ENCODE peak calls at places on chromosomes 11 and 22, in eight cellular contexts. C is AG10803; E is fibroblast of the aortic adventitia; I is CD4-positive, CD25-positive, alpha-beta regulatory T cell; K is EL; Y is OCI-LY7; M is NCI-H2081; J is heart right ventricle. P is an unnamed sample.
A peak's percentile ranks its signal among the peaks of the same experiment; 100 is the strongest.

GRCh38 chr11:65210748-65211147 is 29.0 kb downstream of the CAPN1 start:
- DNase-seq in C (no peak), E (no peak), I (no peak), K (no peak), Y (no peak), M (no peak), J (no peak), P (no peak)

GRCh38 chr11:73530109-73530508 is 67.8 kb downstream of the FAM168A start:
- DNase-seq in C (no peak), E (no peak), I (no peak), K (no peak), Y (peak; percentile 18), M (no peak), J (no peak), P (no peak)

GRCh38 chr11:100674212-100674611 is 12.9 kb upstream of the ARHGAP42 start:
- DNase-seq in C (no peak), E (no peak), I (no peak), K (peak; percentile 28), Y (no peak), M (no peak), J (no peak), P (no peak)

GRCh38 chr11:71543866-71544265 is 4.4 kb upstream of the KRTAP5-9 start:
- DNase-seq in C (no peak), E (no peak), I (peak; percentile 1), K (no peak), Y (peak; percentile 4), M (no peak), J (no peak), P (no peak)

GRCh38 chr11:47220401-47220821 is 5.6 kb downstream of the DDB2 start:
- DNase-seq in C (peak; percentile 64), E (peak; percentile 92), I (no peak), K (peak; percentile 90), Y (no peak), M (no peak), J (no peak), P (no peak)

GRCh38 chr22:20509344-20510047 is 2.1 kb downstream of the MED15 start:
- DNase-seq in C (peak; percentile 92), E (peak; percentile 94), I (peak; percentile 71), K (peak; percentile 97), Y (peak; percentile 42), M (no peak), J (peak; percentile 90), P (no peak)

GRCh38 chr11:875769-876301 is 33.2 kb downstream of the TSPAN4 start:
- DNase-seq in C (no peak), E (no peak), I (no peak), K (no peak), Y (no peak), M (no peak), J (no peak), P (no peak)

GRCh38 chr22:47210112-47210657 is 447.7 kb downstream of the TBC1D22A start:
- DNase-seq in C (no peak), E (no peak), I (no peak), K (no peak), Y (no peak), M (no peak), J (no peak), P (no peak)

GRCh38 chr11:120207517-120207916 is 3.3 kb upstream of the OAF start:
- DNase-seq in C (no peak), E (no peak), I (no peak), K (no peak), Y (no peak), M (no peak), J (no peak), P (no peak)

GRCh38 chr22:43782448-43782847 is 29.7 kb downstream of the EFCAB6 start:
- DNase-seq in C (no peak), E (peak; percentile 45), I (no peak), K (peak; percentile 5), Y (no peak), M (no peak), J (no peak), P (no peak)

GRCh38 chr22:45496451-45496941 is 6.2 kb upstream of the FBLN1 start:
- DNase-seq in C (no peak), E (peak; percentile 66), I (no peak), K (no peak), Y (no peak), M (no peak), J (no peak), P (no peak)

GRCh38 chr22:32200752-32201151 is 4.1 kb downstream of the RFPL2 start:
- DNase-seq in C (no peak), E (no peak), I (peak; percentile 74), K (no peak), Y (peak; percentile 30), M (peak; percentile 6), J (no peak), P (no peak)

GRCh38 chr11:78643676-78644056 is 69.0 kb upstream of the NARS2 start:
- DNase-seq in C (no peak), E (no peak), I (no peak), K (no peak), Y (no peak), M (no peak), J (no peak), P (no peak)

GRCh38 chr11:85086511-85087284 is 540.4 kb downstream of the DLG2 start:
- DNase-seq in C (peak; percentile 3), E (no peak), I (no peak), K (peak; percentile 18), Y (no peak), M (peak; percentile 68), J (no peak), P (no peak)

GRCh38 chr11:31233425-31233824 is 136.1 kb downstream of the DCDC1 start:
- DNase-seq in C (no peak), E (no peak), I (no peak), K (no peak), Y (no peak), M (peak; percentile 30), J (no peak), P (no peak)

GRCh38 chr11:128625766-128626165 is 38.4 kb upstream of the ETS1 start:
- DNase-seq in C (no peak), E (no peak), I (peak; percentile 11), K (no peak), Y (peak; percentile 30), M (no peak), J (no peak), P (no peak)

GRCh38 chr11:126815111-126815510 is 185.5 kb downstream of the KIRREL3 start:
- DNase-seq in C (peak; percentile 58), E (peak; percentile 12), I (no peak), K (peak; percentile 78), Y (no peak), M (no peak), J (no peak), P (no peak)

GRCh38 chr11:12382451-12382850 is 5.1 kb downstream of the PARVA start:
- DNase-seq in C (no peak), E (no peak), I (no peak), K (no peak), Y (no peak), M (no peak), J (no peak), P (no peak)

GRCh38 chr22:44860311-44860710 is 107.9 kb downstream of the ARHGAP8 start:
- DNase-seq in C (no peak), E (no peak), I (no peak), K (no peak), Y (no peak), M (no peak), J (no peak), P (no peak)

GRCh38 chr22:19756288-19757128 is 4.1 kb upstream of the TBX1 start:
- DNase-seq in C (no peak), E (no peak), I (peak; percentile 80), K (peak; percentile 29), Y (peak; percentile 68), M (peak; percentile 47), J (no peak), P (peak; percentile 22)

GRCh38 chr11:129315781-129316579 is 59.7 kb upstream of the BARX2 start:
- DNase-seq in C (no peak), E (no peak), I (no peak), K (no peak), Y (no peak), M (peak; percentile 79), J (no peak), P (no peak)

GRCh38 chr11:75593337-75593915 is 31.4 kb downstream of the SERPINH1 start:
- DNase-seq in C (no peak), E (no peak), I (no peak), K (no peak), Y (no peak), M (no peak), J (no peak), P (no peak)

GRCh38 chr11:924406-925157 is 1.1 kb upstream of the AP2A2 start:
- DNase-seq in C (no peak), E (no peak), I (no peak), K (no peak), Y (no peak), M (no peak), J (no peak), P (no peak)

GRCh38 chr11:66971483-66971882 is 3.6 kb upstream of the C11orf86 start:
- DNase-seq in C (no peak), E (peak; percentile 25), I (no peak), K (no peak), Y (no peak), M (no peak), J (no peak), P (no peak)

GRCh38 chr11:1488575-1489180 is 2.1 kb upstream of the MOB2 start:
- DNase-seq in C (no peak), E (no peak), I (no peak), K (no peak), Y (no peak), M (no peak), J (no peak), P (no peak)

GRCh38 chr11:18749681-18750319 is 23.8 kb upstream of the IGSF22 start:
- DNase-seq in C (peak; percentile 67), E (peak; percentile 60), I (no peak), K (peak; percentile 82), Y (no peak), M (no peak), J (no peak), P (no peak)

GRCh38 chr22:50271519-50271970 is 1.4 kb upstream of the MAPK11 start:
- DNase-seq in C (peak; percentile 54), E (peak; percentile 36), I (peak; percentile 63), K (peak; percentile 64), Y (peak; percentile 73), M (peak; percentile 65), J (peak; percentile 67), P (peak; percentile 43)

GRCh38 chr11:1780700-1781592 is 17.2 kb upstream of the CTSD start:
- DNase-seq in C (no peak), E (no peak), I (no peak), K (no peak), Y (no peak), M (no peak), J (no peak), P (no peak)

GRCh38 chr11:94583885-94584500 is 16.8 kb downstream of the PIWIL4 start:
- DNase-seq in C (peak; percentile 43), E (peak; percentile 36), I (no peak), K (peak; percentile 21), Y (no peak), M (no peak), J (no peak), P (no peak)